ENCODE peak calls at places on chromosomes 3 and 15, in eight cellular contexts. B is heart left ventricle, X is neural progenitor cell, C is neuronal stem cell, D is transverse colon, V is cardiac fibroblast, Z is adrenal gland, H is pancreas. G is an unnamed sample.

GRCh38 chr3:184234224-184234623 is 4.8 kb downstream of the VWA5B2 start:
- DNase-seq in C (no peak), Z (peak), D (no peak), V (peak), X (no peak), B (peak), H (peak), G (no peak)

GRCh38 chr3:57087361-57088092 is 27.1 kb downstream of the SPATA12 start:
- DNase-seq in X (no peak), H (no peak), C (no peak), B (no peak), D (no peak), V (no peak), Z (no peak), G (no peak)

GRCh38 chr3:184284696-184285095 is 8.9 kb downstream of the ECE2 start:
- DNase-seq in X (peak), C (peak), H (no peak), Z (peak), D (no peak), B (peak), V (peak), G (no peak)

GRCh38 chr3:20128378-20128777 is 57.6 kb downstream of the SGO1 start:
- DNase-seq in C (no peak), H (no peak), X (no peak), V (no peak), Z (no peak), B (no peak), D (no peak), G (no peak)

GRCh38 chr3:190326361-190326760 is 4.1 kb upstream of the CLDN1 start:
- DNase-seq in B (no peak), V (no peak), H (no peak), D (no peak), X (no peak), C (no peak), Z (no peak), G (no peak)

GRCh38 chr15:87672309-87672897 is 584.1 kb downstream of the NTRK3 start:
- DNase-seq in D (no peak), C (peak), X (peak), V (peak), Z (no peak), H (no peak), B (no peak), G (no peak)

GRCh38 chr3:131231710-131232348 is 149.7 kb upstream of the NUDT16 start:
- DNase-seq in X (no peak), Z (no peak), V (peak), D (no peak), H (no peak), B (no peak), C (no peak), G (no peak)

GRCh38 chr3:134650431-134651346 is at the start of gene KY:
- DNase-seq in X (peak), B (peak), Z (peak), D (peak), H (peak), V (peak), C (peak), G (peak)

GRCh38 chr3:101262393-101263240 is 57.8 kb downstream of the IMPG2 start:
- DNase-seq in Z (no peak), C (no peak), X (no peak), B (no peak), V (no peak), H (no peak), D (no peak), G (no peak)

GRCh38 chr15:96350321-96350720 is 19.8 kb downstream of the NR2F2 start:
- DNase-seq in B (no peak), H (no peak), C (no peak), X (peak), V (peak), Z (no peak), D (no peak), G (no peak)

GRCh38 chr15:78067328-78068241 is 9.9 kb downstream of the TBC1D2B start:
- DNase-seq in C (no peak), X (no peak), V (no peak), D (no peak), B (no peak), Z (peak), H (no peak), G (no peak)

GRCh38 chr15:55151621-55152020 is 45.1 kb downstream of the RSL24D1 start:
- DNase-seq in X (no peak), Z (no peak), H (no peak), B (no peak), V (no peak), D (no peak), C (no peak), G (no peak)

GRCh38 chr3:157618075-157618760 is 115.0 kb upstream of the VEPH1 start:
- DNase-seq in B (no peak), C (peak), Z (peak), V (peak), H (no peak), D (no peak), X (peak), G (no peak)
- H3K4me3 ChIP-seq in B (no peak), C (no peak), Z (no peak), V (no peak), H (no peak), D (no peak), X (no peak), G (no peak)

GRCh38 chr3:48276856-48277641 is 36.1 kb downstream of the ZNF589 start:
- DNase-seq in C (no peak), B (no peak), V (no peak), X (peak), H (no peak), Z (no peak), D (no peak), G (no peak)
- H3K4me3 ChIP-seq in C (no peak), B (no peak), V (no peak), X (no peak), H (no peak), Z (no peak), D (no peak), G (no peak)

DNA sequence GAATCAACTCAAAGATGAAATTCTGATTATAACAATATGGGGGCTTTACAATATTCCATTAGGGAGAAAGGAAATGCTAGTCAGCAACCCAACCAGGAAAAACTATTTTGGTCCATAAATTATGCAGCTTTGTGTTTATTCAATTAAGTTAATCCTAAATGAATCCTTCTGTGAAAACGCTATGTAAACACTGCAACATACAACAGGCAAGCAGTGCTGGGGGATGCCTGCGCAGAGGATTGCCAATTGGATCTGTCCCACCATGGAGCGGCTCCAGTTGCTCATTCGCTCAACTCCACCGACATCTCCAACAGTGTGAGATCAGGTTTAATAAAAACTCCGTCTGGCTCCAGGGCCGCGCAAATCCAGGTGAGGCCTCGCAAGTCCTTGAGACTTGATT is 290.5 kb upstream of the VEPH1 start:
- DNase-seq in C (no peak), V (no peak), X (no peak), D (no peak), B (no peak), H (no peak), Z (no peak), G (no peak)
- H3K4me3 ChIP-seq in C (no peak), V (no peak), X (no peak), D (no peak), B (no peak), H (no peak), Z (no peak), G (no peak)

GRCh38 chr3:28915711-28916481 is 365.0 kb upstream of the RBMS3 start:
- DNase-seq in V (peak), X (peak), H (no peak), D (peak), Z (no peak), B (no peak), C (peak), G (no peak)
- H3K4me3 ChIP-seq in V (no peak), X (no peak), H (no peak), D (peak), Z (no peak), B (peak), C (no peak), G (no peak)

DNA sequence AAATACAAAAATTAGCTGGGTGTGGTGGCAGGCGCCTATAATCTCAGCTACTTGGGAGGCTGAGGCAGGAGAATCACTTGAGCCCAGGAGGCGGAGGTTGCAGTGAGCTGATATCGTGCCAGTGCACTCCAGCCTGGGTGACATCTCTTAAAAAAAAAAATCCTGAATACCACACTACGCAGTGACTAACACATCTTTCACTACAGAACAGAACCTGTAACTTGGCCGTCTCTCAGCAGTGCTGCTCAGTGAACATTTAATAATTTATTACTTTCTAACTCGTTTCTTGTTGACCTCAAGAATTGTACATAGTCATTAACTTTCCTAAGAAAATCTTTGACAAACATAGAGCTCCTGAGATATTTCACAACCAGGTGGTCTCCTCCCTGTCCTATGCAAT is 3.8 kb downstream of the GREM1 start:
- DNase-seq in C (no peak), B (no peak), D (no peak), X (no peak), Z (no peak), H (no peak), V (peak), G (no peak)
- H3K4me3 ChIP-seq in C (no peak), B (no peak), D (no peak), X (no peak), Z (no peak), H (no peak), V (no peak), G (no peak)

GRCh38 chr15:79089331-79089889 is 1.2 kb downstream of the RASGRF1 start:
- DNase-seq in Z (no peak), B (no peak), D (no peak), V (no peak), C (peak), X (peak), H (no peak), G (no peak)
- H3K4me3 ChIP-seq in Z (no peak), B (peak), D (peak), V (no peak), C (peak), X (peak), H (peak), G (no peak)